ENCODE peak calls at places on chromosomes 1 and 21, in ten cellular contexts. A is A549; F is brain microvascular endothelial cell; C is aorta; O is lower lobe of right lung; H is right atrium auricular region; V is Peyer's patch; L is CD4-positive, CD25-positive, alpha-beta regulatory T cell; B is heart right ventricle; J is uterus. N is an unnamed sample.

GRCh38 chr21:39637971-39638628 is 25.4 kb downstream of the B3GALT5 start:
- DNase-seq in H (no peak), B (no peak), F (no peak), O (no peak), L (no peak), V (peak), J (no peak), C (no peak), A (no peak), N (no peak)

GRCh38 chr1:109275706-109276345 is 7.1 kb downstream of the PSRC1 start:
- DNase-seq in V (no peak), C (no peak), B (no peak), F (peak), O (peak), J (no peak), A (no peak), L (no peak), H (no peak), N (no peak)

GRCh38 chr21:36395353-36396111 is 10.3 kb downstream of the CHAF1B start:
- DNase-seq in B (no peak), C (no peak), J (no peak), A (no peak), O (no peak), V (no peak), H (peak), F (no peak), L (no peak), N (no peak)

GRCh38 chr1:92994105-92994712 is 32.9 kb upstream of the DIPK1A start:
- DNase-seq in A (peak), O (no peak), C (peak), B (peak), H (peak), J (peak), L (peak), V (no peak), F (peak), N (peak)

GRCh38 chr1:214991691-214992315 is 90.7 kb upstream of the KCNK2 start:
- DNase-seq in V (no peak), O (no peak), C (no peak), B (no peak), L (no peak), F (no peak), A (no peak), J (no peak), H (no peak), N (no peak)

GRCh38 chr21:45073301-45074047 is 906 bp upstream of the ADARB1 start:
- DNase-seq in A (no peak), H (no peak), J (peak), C (peak), F (peak), L (no peak), B (no peak), O (no peak), V (peak), N (no peak)

GRCh38 chr21:8993284-8993942 is 1528.0 kb upstream of the TPTE start:
- DNase-seq in H (no peak), C (no peak), V (no peak), A (no peak), J (no peak), F (no peak), O (no peak), B (no peak), L (no peak), N (no peak)

GRCh38 chr21:34021726-34022125 is 51.7 kb upstream of the MRPS6 start:
- DNase-seq in O (no peak), C (no peak), V (no peak), A (no peak), H (no peak), J (no peak), L (no peak), B (no peak), F (no peak), N (no peak)

GRCh38 chr1:215018555-215018954 is 64.0 kb upstream of the KCNK2 start:
- DNase-seq in F (no peak), C (no peak), H (no peak), O (no peak), A (no peak), J (no peak), V (no peak), B (no peak), L (no peak), N (no peak)

GRCh38 chr1:36342426-36343185 is 19.2 kb upstream of the EVA1B start:
- DNase-seq in C (peak), H (no peak), L (peak), B (peak), O (peak), F (peak), J (peak), V (no peak), A (peak), N (peak)

GRCh38 chr1:16174886-16175598 is 19.2 kb upstream of the EPHA2 start:
- DNase-seq in H (no peak), F (no peak), A (no peak), C (no peak), O (no peak), B (no peak), V (no peak), J (no peak), L (no peak), N (no peak)

GRCh38 chr1:14896381-14897079 is 257.0 kb upstream of the TMEM51 start:
- DNase-seq in J (no peak), H (no peak), V (no peak), A (no peak), B (no peak), F (peak), C (no peak), O (no peak), L (no peak), N (no peak)

GRCh38 chr1:155082941-155083541 is 4.4 kb downstream of the EFNA3 start:
- DNase-seq in F (no peak), V (peak), L (no peak), C (no peak), A (no peak), B (no peak), J (no peak), O (no peak), H (no peak), N (no peak)

GRCh38 chr1:21635138-21635535 is 34.0 kb downstream of the RAP1GAP start:
- DNase-seq in A (no peak), J (no peak), O (no peak), V (no peak), F (no peak), B (no peak), H (no peak), C (no peak), L (no peak), N (no peak)

GRCh38 chr1:21638531-21639341 is 30.4 kb downstream of the RAP1GAP start:
- DNase-seq in V (peak), H (peak), B (no peak), L (no peak), F (no peak), J (no peak), C (no peak), A (peak), O (peak), N (no peak)

GRCh38 chr1:21639594-21640041 is 29.5 kb downstream of the RAP1GAP start:
- DNase-seq in C (no peak), H (no peak), F (no peak), L (no peak), V (peak), J (no peak), O (no peak), A (no peak), B (no peak), N (no peak)

GRCh38 chr1:21636029-21636428 is 33.1 kb downstream of the RAP1GAP start:
- DNase-seq in J (no peak), O (no peak), V (no peak), A (no peak), F (no peak), H (no peak), B (no peak), L (no peak), C (no peak), N (no peak)

GRCh38 chr1:21637514-21637913 is 31.6 kb downstream of the RAP1GAP start:
- DNase-seq in B (no peak), A (no peak), O (no peak), H (no peak), L (no peak), F (no peak), J (no peak), V (no peak), C (no peak), N (no peak)
- H3K27ac ChIP-seq in B (no peak), A (peak), O (no peak), H (no peak), L (no peak), F (no peak), J (no peak), V (no peak), C (no peak), N (no peak)

DNA sequence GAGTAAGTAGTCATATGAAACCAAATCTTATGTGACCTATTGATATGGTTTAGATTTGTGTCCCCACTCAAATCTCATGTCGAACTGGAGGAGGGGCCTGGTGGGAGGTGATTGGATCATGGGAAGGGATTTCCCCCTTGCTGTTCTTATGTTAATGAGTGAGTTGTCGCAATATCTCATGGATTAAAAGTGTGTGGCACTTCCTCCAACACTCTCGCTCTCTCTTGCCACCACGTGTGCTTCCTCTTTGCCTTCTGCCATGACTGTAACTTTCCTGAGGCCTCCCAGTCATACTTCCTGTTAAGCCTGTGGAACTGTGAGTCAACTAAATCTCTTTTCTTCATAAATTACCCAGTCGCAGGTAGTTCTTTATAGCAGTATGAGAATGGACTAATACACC is 241.2 kb downstream of the RGS7 start:
- DNase-seq in J (no peak), H (no peak), A (no peak), F (no peak), L (no peak), V (no peak), C (no peak), O (no peak), B (no peak), N (no peak)
- H3K27ac ChIP-seq in J (no peak), H (no peak), A (no peak), F (no peak), L (no peak), V (no peak), C (no peak), O (no peak), B (no peak), N (no peak)

GRCh38 chr1:32767641-32768040 is 49.5 kb downstream of the YARS1 start:
- DNase-seq in L (no peak), C (no peak), F (no peak), J (no peak), A (no peak), V (no peak), B (no peak), H (no peak), O (peak), N (no peak)
- H3K27ac ChIP-seq in L (no peak), C (no peak), F (no peak), J (peak), A (peak), V (no peak), B (no peak), H (no peak), O (peak), N (no peak)

GRCh38 chr1:23867953-23868847 is at the start of gene FUCA1:
- DNase-seq in J (peak), H (peak), V (peak), B (peak), C (peak), F (peak), O (peak), L (peak), A (peak), N (peak)

GRCh38 chr1:23872421-23872820 is 4.3 kb upstream of the FUCA1 start:
- DNase-seq in J (no peak), H (no peak), L (no peak), B (no peak), F (no peak), C (no peak), O (no peak), V (no peak), A (no peak), N (no peak)

GRCh38 chr1:23867542-23867952 is 543 bp downstream of the FUCA1 start:
- DNase-seq in F (no peak), H (no peak), L (no peak), C (no peak), B (no peak), O (no peak), A (no peak), V (no peak), J (no peak), N (no peak)

GRCh38 chr1:23868848-23869450 is 859 bp upstream of the FUCA1 start:
- DNase-seq in H (no peak), V (no peak), F (no peak), J (no peak), C (peak), A (peak), B (no peak), O (no peak), L (no peak), N (no peak)

DNA sequence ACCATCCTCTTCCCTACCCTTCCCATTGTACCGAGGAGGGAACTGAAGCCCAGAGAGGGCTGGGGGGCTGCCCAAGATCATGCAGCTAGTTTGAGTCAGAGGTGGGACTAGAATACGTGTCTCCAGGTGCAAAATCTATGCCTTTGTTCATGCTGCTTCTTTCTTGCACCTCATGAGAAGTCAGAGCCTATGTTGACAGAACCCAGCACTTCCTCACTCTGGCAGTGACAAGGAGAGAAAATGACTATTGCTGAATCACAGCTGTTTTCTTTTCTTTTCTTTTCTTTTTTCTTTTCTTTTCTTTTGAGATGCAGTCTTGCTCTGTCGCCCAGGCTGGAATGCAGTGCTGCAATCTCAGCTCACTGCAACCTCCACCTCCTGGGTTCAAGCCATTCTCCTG is 1.7 kb upstream of the FUCA1 start:
- DNase-seq in C (no peak), H (no peak), J (no peak), A (no peak), L (no peak), B (no peak), F (no peak), O (no peak), V (no peak), N (no peak)
- H3K27ac ChIP-seq in C (no peak), H (no peak), J (no peak), A (no peak), L (no peak), B (peak), F (no peak), O (no peak), V (no peak), N (no peak)